ENCODE peak calls at places on chromosomes 6 and 20, in eight cellular contexts. U is T-helper 1 cell, N is mesenteric fat pad, E is RPMI7951, Q is iPS-NIHi11, Z is fibroblast of mammary gland, W is NCI-H2171 treated with DMSO at 0.1 percent for 48 hours, V is WTC11. D is an unnamed sample.

GRCh38 chr20:3846740-3847418 is at the start of gene MAVS:
- DNase-seq in Q (peak; percentile 99), Z (peak; percentile 63), W (peak; percentile 85), V (peak; percentile 90), U (peak; percentile 84), N (peak; percentile 98), E (peak; percentile 88), D (peak; percentile 89)

GRCh38 chr6:20412674-20413073 is 11.0 kb downstream of the E2F3 start:
- DNase-seq in E (no peak), Q (no peak), Z (no peak), V (no peak), W (no peak), N (no peak), U (no peak), D (no peak)

GRCh38 chr6:166237611-166238010 is 70.0 kb upstream of the TBXT start:
- DNase-seq in Z (peak; percentile 30), V (no peak), U (no peak), Q (no peak), W (no peak), N (no peak), E (no peak), D (no peak)

GRCh38 chr6:140915001-140915950 is 1217.4 kb upstream of the GJE1 start:
- DNase-seq in W (peak; percentile 64), N (no peak), V (no peak), Q (no peak), Z (peak; percentile 16), U (no peak), E (no peak), D (no peak)

GRCh38 chr6:157099912-157100593 is 223.3 kb downstream of the TMEM242 start:
- DNase-seq in N (no peak), E (no peak), V (no peak), U (peak; percentile 4), W (no peak), Z (no peak), Q (no peak), D (no peak)

GRCh38 chr6:37699138-37699766 is 1.6 kb upstream of the MDGA1 start:
- DNase-seq in W (peak; percentile 90), U (peak; percentile 77), Z (no peak), Q (no peak), E (no peak), N (no peak), V (no peak), D (no peak)

GRCh38 chr20:49846206-49846807 is 33.7 kb downstream of the SLC9A8 start:
- DNase-seq in E (peak; percentile 69), Z (peak; percentile 67), W (peak; percentile 54), U (peak; percentile 17), N (no peak), Q (peak; percentile 60), V (peak; percentile 39), D (peak; percentile 41)

GRCh38 chr20:61053487-61054277 is 198.4 kb upstream of the CDH4 start:
- DNase-seq in N (no peak), V (no peak), W (no peak), E (no peak), Q (no peak), U (no peak), Z (no peak), D (no peak)

GRCh38 chr6:7587631-7588100 is 2.3 kb upstream of the SNRNP48 start:
- DNase-seq in U (no peak), N (no peak), Z (peak; percentile 37), E (peak; percentile 34), V (no peak), Q (no peak), W (no peak), D (peak; percentile 13)

GRCh38 chr6:82006027-82006738 is 241.4 kb downstream of the IBTK start:
- DNase-seq in Z (peak; percentile 68), W (peak; percentile 38), N (no peak), E (peak; percentile 69), U (no peak), V (peak; percentile 17), Q (peak; percentile 14), D (no peak)

GRCh38 chr6:36929607-36930006 is 24.9 kb upstream of the PI16 start:
- DNase-seq in Q (no peak), Z (peak; percentile 88), V (no peak), E (no peak), N (no peak), W (peak; percentile 50), U (no peak), D (no peak)

GRCh38 chr20:47696856-47697255 is 88.4 kb downstream of the SULF2 start:
- DNase-seq in N (no peak), U (no peak), Q (no peak), W (no peak), Z (no peak), V (no peak), E (no peak), D (no peak)

GRCh38 chr6:30759575-30760239 is 15.4 kb upstream of the IER3 start:
- DNase-seq in U (no peak), W (no peak), N (no peak), E (peak; percentile 85), Z (peak; percentile 87), Q (peak; percentile 43), V (no peak), D (peak; percentile 68)

GRCh38 chr6:50271266-50271665 is 221.5 kb upstream of the DEFB112 start:
- DNase-seq in Q (no peak), N (no peak), W (no peak), Z (no peak), U (no peak), V (no peak), E (no peak), D (no peak)

GRCh38 chr20:50368813-50369224 is 141.4 kb upstream of the PTPN1 start:
- DNase-seq in Z (peak; percentile 56), V (no peak), U (no peak), W (no peak), E (peak; percentile 44), Q (no peak), N (no peak), D (no peak)

D was measured in RWPE1.